ENCODE peak calls at places on chromosome 4, in four cellular contexts. F, P, N and I are unnamed samples.

GRCh38 chr4:124459196-124459921 is 253.2 kb downstream of the ANKRD50 start:
- DNase-seq in F (no peak), P (no peak), N (no peak), I (no peak)

GRCh38 chr4:83093060-83093640 is 21.4 kb downstream of the PLAC8 start:
- DNase-seq in F (peak; percentile 79), P (no peak), N (no peak), I (no peak)

GRCh38 chr4:27121830-27122229 is 261.2 kb downstream of the STIM2 start:
- DNase-seq in N (no peak), F (no peak), P (no peak), I (no peak)

GRCh38 chr4:40070387-40070786 is 13.7 kb downstream of the N4BP2 start:
- DNase-seq in F (no peak), N (no peak), P (no peak), I (no peak)

GRCh38 chr4:39446842-39447573 is 11.7 kb downstream of the RPL9 start:
- DNase-seq in F (peak; percentile 82), N (peak; percentile 82), P (peak; percentile 36), I (peak; percentile 77)

GRCh38 chr4:114034189-114034588 is 54.7 kb upstream of the ARSJ start:
- DNase-seq in N (no peak), P (no peak), F (no peak), I (no peak)

GRCh38 chr4:90444904-90445303 is 317.7 kb downstream of the CCSER1 start:
- DNase-seq in P (no peak), F (no peak), N (no peak), I (no peak)

GRCh38 chr4:80471701-80472100 is 136.2 kb downstream of the CFAP299 start:
- DNase-seq in N (peak; percentile 24), F (peak; percentile 66), P (no peak), I (no peak)

GRCh38 chr4:112702892-112703291 is 65.9 kb downstream of the LARP7 start:
- DNase-seq in N (peak; percentile 32), P (no peak), F (no peak), I (no peak)

GRCh38 chr4:151727365-151727764 is 33.4 kb downstream of the GATB start:
- DNase-seq in P (no peak), N (peak; percentile 66), F (no peak), I (no peak)

GRCh38 chr4:99234331-99235010 is 15.4 kb upstream of the ADH6 start:
- DNase-seq in F (no peak), N (no peak), P (no peak), I (no peak)

GRCh38 chr4:54041100-54041499 is 23.3 kb downstream of the CHIC2 start:
- DNase-seq in N (no peak), F (no peak), P (no peak), I (no peak)

DNA sequence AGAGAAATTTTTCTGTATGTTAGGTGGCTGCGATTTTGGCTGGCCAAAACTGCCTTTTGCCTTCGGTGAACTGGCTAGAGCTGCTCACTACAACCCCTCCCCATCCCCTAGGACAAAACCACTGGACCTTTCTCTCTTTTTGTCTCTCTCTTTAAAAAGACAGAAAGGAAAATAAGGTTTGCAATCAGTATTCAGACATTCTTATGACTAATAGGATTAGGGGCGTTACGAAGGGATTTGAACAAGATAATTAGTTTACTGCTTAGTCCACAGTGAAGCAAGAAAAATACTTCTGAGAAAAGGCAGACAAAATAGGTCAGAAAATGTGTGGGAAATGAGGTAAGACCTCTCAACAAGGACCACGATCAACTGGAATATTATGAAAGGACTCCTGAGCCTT is 180.4 kb downstream of the SLIT2 start:
- DNase-seq in N (peak; percentile 72), F (no peak), P (peak; percentile 74), I (no peak)
- H2AFZ ChIP-seq in N (peak overlapping the region; percentile 60), F (no peak overlapping the region), P (peak overlapping the region; percentile 12), I (no peak overlapping the region)

GRCh38 chr4:111198426-111198825 is 575.5 kb upstream of the PITX2 start:
- DNase-seq in N (peak; percentile 6), P (no peak), F (no peak), I (no peak)
- H3K4me1 ChIP-seq in N (no peaks in the 10 kb centered on the region), P (no peaks in the 10 kb centered on the region), F (no peaks in the 10 kb centered on the region), I (no peaks in the 10 kb centered on the region)

DNA sequence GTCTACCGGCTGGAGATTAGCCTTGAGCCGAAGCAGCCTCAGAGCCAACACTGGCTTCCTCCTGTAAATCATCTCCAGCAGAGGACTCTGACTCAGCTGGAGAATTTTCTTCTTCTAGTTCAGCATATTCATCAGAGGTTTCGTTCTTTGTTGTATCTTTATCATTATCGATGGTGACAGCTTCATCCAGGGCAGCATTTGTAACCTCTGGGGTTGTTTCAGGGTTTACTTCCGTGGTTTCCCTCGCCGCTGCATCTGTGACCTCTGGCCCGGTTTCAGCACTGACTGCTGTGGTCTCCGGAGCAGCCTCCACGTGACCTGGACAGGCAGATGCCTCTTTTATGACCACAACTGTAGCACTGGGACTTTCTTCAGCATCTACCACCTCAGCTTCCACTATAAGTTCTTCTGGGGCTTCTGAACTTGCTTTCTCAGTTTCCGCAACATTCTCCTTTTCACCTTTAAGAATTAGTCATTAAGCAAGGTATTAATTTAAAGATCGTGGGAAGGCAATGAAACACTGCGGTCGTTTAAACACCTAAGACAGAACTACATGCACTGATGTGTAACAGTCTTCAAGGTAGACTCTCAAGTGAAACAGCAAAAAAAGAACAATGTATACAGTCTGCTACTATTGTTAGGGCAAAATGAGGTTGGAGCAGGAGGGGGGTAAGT is 13.3 kb downstream of the MGARP start:
- DNase-seq in F (peak; percentile 46), N (peak; percentile 81), P (no peak), I (peak; percentile 54)
- H3K9ac ChIP-seq in F (no peak overlapping the region), N (peak overlapping the region; percentile 14), P (no peak overlapping the region), I (peak overlapping the region; percentile 45)

DNA sequence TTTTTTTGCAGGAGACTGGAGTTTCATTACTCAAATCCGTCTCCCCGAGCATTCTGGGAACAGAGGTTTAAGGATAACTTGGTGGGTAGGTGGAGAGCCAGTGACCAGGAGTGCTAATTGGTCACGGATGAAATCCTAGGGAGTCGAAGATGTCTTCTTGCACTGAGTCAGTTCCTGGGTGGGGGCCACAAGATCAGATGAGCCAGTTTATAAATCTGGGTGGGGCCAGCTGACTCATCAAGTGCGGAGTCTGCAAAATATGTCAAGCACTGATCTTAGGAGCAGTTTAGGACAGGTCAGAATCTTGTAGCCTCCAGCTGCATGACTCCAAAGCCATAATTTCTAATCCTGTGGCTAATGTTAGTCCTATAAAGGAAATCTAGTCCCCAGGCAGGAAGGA is 741.3 kb downstream of the PCDH7 start:
- DNase-seq in F (no peak), P (no peak), N (peak; percentile 0), I (no peak)
- H2AFZ ChIP-seq in F (no peak overlapping the region), P (no peak overlapping the region), N (no peak overlapping the region), I (no peak overlapping the region)